ENCODE peak calls at places on chromosomes 12 and 14, in eight cellular contexts. One of them, this sample, is unnamed.

GRCh38 chr14:60111732-60112131 is 20.0 kb downstream of the PCNX4 start:
- DNase-seq in K562: no peak
- DNase-seq in IMR-90: no peak
- DNase-seq in body of pancreas: no peak
- DNase-seq in suprapubic skin: no peak
- DNase-seq in HCT116: no peak
- DNase-seq in A549: no peak
- DNase-seq in spleen: no peak
- DNase-seq in this sample: no peak

GRCh38 chr12:74393265-74393664 is 144.4 kb upstream of the ATXN7L3B start:
- DNase-seq in A549: no peak
- DNase-seq in suprapubic skin: no peak
- DNase-seq in spleen: no peak
- DNase-seq in IMR-90: no peak
- DNase-seq in K562: no peak
- DNase-seq in HCT116: peak
- DNase-seq in body of pancreas: no peak
- DNase-seq in this sample: no peak

GRCh38 chr12:29616664-29617409 is 119.4 kb upstream of the OVCH1 start:
- DNase-seq in suprapubic skin: no peak
- DNase-seq in spleen: no peak
- DNase-seq in IMR-90: peak
- DNase-seq in K562: no peak
- DNase-seq in A549: no peak
- DNase-seq in body of pancreas: no peak
- DNase-seq in HCT116: peak
- DNase-seq in this sample: no peak

GRCh38 chr14:24880689-24881088 is 169.3 kb downstream of the STXBP6 start:
- DNase-seq in suprapubic skin: no peak
- DNase-seq in HCT116: no peak
- DNase-seq in IMR-90: peak
- DNase-seq in spleen: no peak
- DNase-seq in K562: no peak
- DNase-seq in A549: no peak
- DNase-seq in body of pancreas: no peak
- DNase-seq in this sample: no peak

GRCh38 chr14:81452766-81453165 is 52.6 kb upstream of the STON2 start:
- DNase-seq in body of pancreas: no peak
- DNase-seq in A549: no peak
- DNase-seq in IMR-90: no peak
- DNase-seq in spleen: no peak
- DNase-seq in K562: no peak
- DNase-seq in suprapubic skin: no peak
- DNase-seq in HCT116: no peak
- DNase-seq in this sample: no peak

GRCh38 chr12:92185052-92185451 is 39.4 kb upstream of the BTG1 start:
- DNase-seq in A549: no peak
- DNase-seq in K562: no peak
- DNase-seq in HCT116: no peak
- DNase-seq in suprapubic skin: no peak
- DNase-seq in IMR-90: no peak
- DNase-seq in body of pancreas: no peak
- DNase-seq in spleen: no peak
- DNase-seq in this sample: no peak

GRCh38 chr12:120588948-120589930 is 8.0 kb upstream of the POP5 start:
- DNase-seq in K562: no peak
- DNase-seq in HCT116: no peak
- DNase-seq in IMR-90: no peak
- DNase-seq in spleen: no peak
- DNase-seq in suprapubic skin: no peak
- DNase-seq in A549: no peak
- DNase-seq in body of pancreas: peak
- DNase-seq in this sample: no peak

GRCh38 chr14:69008411-69008810 is 29.3 kb upstream of the ACTN1 start:
- DNase-seq in IMR-90: peak
- DNase-seq in suprapubic skin: no peak
- DNase-seq in spleen: no peak
- DNase-seq in HCT116: no peak
- DNase-seq in K562: no peak
- DNase-seq in A549: no peak
- DNase-seq in body of pancreas: no peak
- DNase-seq in this sample: no peak

GRCh38 chr12:85779768-85780167 is 56.4 kb downstream of the RASSF9 start:
- DNase-seq in spleen: no peak
- DNase-seq in body of pancreas: no peak
- DNase-seq in K562: no peak
- DNase-seq in A549: no peak
- DNase-seq in IMR-90: no peak
- DNase-seq in suprapubic skin: no peak
- DNase-seq in HCT116: no peak
- DNase-seq in this sample: no peak

GRCh38 chr14:58239259-58240210 is 5.1 kb upstream of the PSMA3 start:
- DNase-seq in HCT116: peak
- DNase-seq in suprapubic skin: peak
- DNase-seq in IMR-90: peak
- DNase-seq in A549: peak
- DNase-seq in K562: no peak
- DNase-seq in body of pancreas: peak
- DNase-seq in spleen: peak
- DNase-seq in this sample: peak

GRCh38 chr12:69988601-69989194 is 163.7 kb downstream of the MYRFL start:
- DNase-seq in HCT116: no peak
- DNase-seq in IMR-90: peak
- DNase-seq in body of pancreas: no peak
- DNase-seq in suprapubic skin: no peak
- DNase-seq in K562: no peak
- DNase-seq in A549: no peak
- DNase-seq in spleen: no peak
- DNase-seq in this sample: no peak

GRCh38 chr12:69986109-69986508 is 161.1 kb downstream of the MYRFL start:
- DNase-seq in A549: no peak
- DNase-seq in body of pancreas: no peak
- DNase-seq in HCT116: no peak
- DNase-seq in spleen: no peak
- DNase-seq in suprapubic skin: no peak
- DNase-seq in IMR-90: no peak
- DNase-seq in K562: no peak
- DNase-seq in this sample: no peak

GRCh38 chr12:69987453-69988102 is 162.6 kb downstream of the MYRFL start:
- DNase-seq in K562: no peak
- DNase-seq in spleen: no peak
- DNase-seq in A549: peak
- DNase-seq in HCT116: peak
- DNase-seq in suprapubic skin: no peak
- DNase-seq in body of pancreas: peak
- DNase-seq in IMR-90: peak
- DNase-seq in this sample: peak

GRCh38 chr12:69984216-69984615 is 159.2 kb downstream of the MYRFL start:
- DNase-seq in HCT116: no peak
- DNase-seq in IMR-90: no peak
- DNase-seq in A549: no peak
- DNase-seq in spleen: no peak
- DNase-seq in suprapubic skin: no peak
- DNase-seq in K562: no peak
- DNase-seq in body of pancreas: no peak
- DNase-seq in this sample: no peak

GRCh38 chr12:69985656-69986055 is 160.6 kb downstream of the MYRFL start:
- DNase-seq in HCT116: peak
- DNase-seq in K562: peak
- DNase-seq in spleen: no peak
- DNase-seq in body of pancreas: no peak
- DNase-seq in suprapubic skin: no peak
- DNase-seq in IMR-90: no peak
- DNase-seq in A549: peak
- DNase-seq in this sample: no peak
- TF ChIP-seq CTCF in HCT116: peak
- TF ChIP-seq CTCF in K562: peak
- TF ChIP-seq CTCF in spleen: no peak
- TF ChIP-seq CTCF in body of pancreas: no peak
- TF ChIP-seq CTCF in suprapubic skin: peak
- TF ChIP-seq CTCF in IMR-90: no peak
- TF ChIP-seq CTCF in A549: no peak
- TF ChIP-seq CTCF in this sample: no peak

DNA sequence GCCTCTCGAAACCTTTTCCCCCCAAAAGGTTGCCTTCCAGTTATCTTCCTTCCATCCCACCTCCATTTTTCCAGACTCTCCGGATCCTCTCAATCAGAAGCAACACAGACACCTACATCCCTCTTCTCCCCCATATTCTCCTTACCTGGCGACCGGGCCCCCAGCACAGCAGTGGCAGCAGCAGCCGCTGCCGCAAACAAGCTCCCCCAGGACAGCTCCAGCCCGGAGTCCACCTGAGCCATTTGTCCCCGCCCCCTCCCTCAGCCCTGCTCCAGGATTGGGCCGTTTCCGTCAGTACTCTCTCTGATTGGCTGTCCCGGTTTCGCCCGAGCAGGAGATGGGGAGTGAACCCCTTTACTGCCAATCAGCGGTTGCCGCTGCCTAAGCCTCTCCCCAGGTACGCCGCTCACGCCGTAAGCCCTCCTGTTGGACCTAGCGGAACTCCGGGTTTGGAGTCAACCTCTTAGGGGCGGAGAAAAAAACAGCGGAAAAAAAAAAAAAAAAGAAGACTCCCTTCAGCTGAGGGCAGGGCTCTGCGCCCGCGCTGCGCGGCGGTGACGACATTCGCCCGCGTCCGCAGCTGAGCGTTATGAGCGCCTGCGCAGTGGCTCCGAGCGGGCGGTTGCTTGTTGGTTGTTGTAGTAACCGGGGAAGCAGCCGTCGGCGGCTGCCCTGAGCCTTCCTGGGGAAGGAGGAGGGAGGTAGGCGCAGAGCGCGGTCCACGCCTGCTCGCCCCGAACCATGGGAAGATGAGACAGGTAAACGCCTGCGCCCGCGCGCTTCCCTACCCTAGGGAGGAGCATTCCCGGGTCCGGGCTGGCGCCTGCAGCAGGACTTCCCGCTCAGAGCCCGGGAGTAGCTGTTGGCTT is at the start of the genes ERG28 and TTLL5:
- DNase-seq in K562: peak
- DNase-seq in A549: peak
- DNase-seq in HCT116: peak
- DNase-seq in IMR-90: peak
- DNase-seq in spleen: peak
- DNase-seq in body of pancreas: peak
- DNase-seq in suprapubic skin: peak
- DNase-seq in this sample: peak
- TF ChIP-seq POLR2A in K562: peak
- TF ChIP-seq POLR2A in A549: peak
- TF ChIP-seq POLR2A in HCT116: peak
- TF ChIP-seq POLR2A in IMR-90: peak
- TF ChIP-seq POLR2A in spleen: peak
- TF ChIP-seq POLR2A in body of pancreas: peak
- TF ChIP-seq POLR2A in suprapubic skin: no peak
- TF ChIP-seq POLR2A in this sample: no peak

GRCh38 chr12:26058308-26058707 is 66.5 kb downstream of the BHLHE41 start:
- DNase-seq in suprapubic skin: no peak
- DNase-seq in K562: peak
- DNase-seq in A549: no peak
- DNase-seq in HCT116: peak
- DNase-seq in IMR-90: no peak
- DNase-seq in body of pancreas: no peak
- DNase-seq in spleen: no peak
- DNase-seq in this sample: no peak
- TF ChIP-seq CTCF in suprapubic skin: no peak
- TF ChIP-seq CTCF in K562: peak
- TF ChIP-seq CTCF in A549: no peak
- TF ChIP-seq CTCF in HCT116: peak
- TF ChIP-seq CTCF in IMR-90: no peak
- TF ChIP-seq CTCF in body of pancreas: no peak
- TF ChIP-seq CTCF in spleen: no peak
- TF ChIP-seq CTCF in this sample: no peak

GRCh38 chr14:91872011-91872476 is 4.7 kb upstream of the TC2N start:
- DNase-seq in IMR-90: no peak
- DNase-seq in spleen: no peak
- DNase-seq in suprapubic skin: no peak
- DNase-seq in A549: no peak
- DNase-seq in K562: no peak
- DNase-seq in HCT116: no peak
- DNase-seq in body of pancreas: peak
- DNase-seq in this sample: no peak

GRCh38 chr14:91867316-91867988 is at the start of gene TC2N:
- DNase-seq in HCT116: no peak
- DNase-seq in suprapubic skin: no peak
- DNase-seq in K562: no peak
- DNase-seq in body of pancreas: no peak
- DNase-seq in spleen: no peak
- DNase-seq in IMR-90: no peak
- DNase-seq in A549: no peak
- DNase-seq in this sample: no peak

GRCh38 chr14:91870890-91871289 is 3.6 kb upstream of the TC2N start:
- DNase-seq in A549: no peak
- DNase-seq in IMR-90: no peak
- DNase-seq in K562: no peak
- DNase-seq in spleen: no peak
- DNase-seq in body of pancreas: no peak
- DNase-seq in HCT116: no peak
- DNase-seq in suprapubic skin: no peak
- DNase-seq in this sample: no peak

GRCh38 chr14:91869556-91869955 is 2.2 kb upstream of the TC2N start:
- DNase-seq in spleen: no peak
- DNase-seq in K562: no peak
- DNase-seq in suprapubic skin: no peak
- DNase-seq in body of pancreas: peak
- DNase-seq in HCT116: no peak
- DNase-seq in IMR-90: peak
- DNase-seq in A549: no peak
- DNase-seq in this sample: no peak

DNA sequence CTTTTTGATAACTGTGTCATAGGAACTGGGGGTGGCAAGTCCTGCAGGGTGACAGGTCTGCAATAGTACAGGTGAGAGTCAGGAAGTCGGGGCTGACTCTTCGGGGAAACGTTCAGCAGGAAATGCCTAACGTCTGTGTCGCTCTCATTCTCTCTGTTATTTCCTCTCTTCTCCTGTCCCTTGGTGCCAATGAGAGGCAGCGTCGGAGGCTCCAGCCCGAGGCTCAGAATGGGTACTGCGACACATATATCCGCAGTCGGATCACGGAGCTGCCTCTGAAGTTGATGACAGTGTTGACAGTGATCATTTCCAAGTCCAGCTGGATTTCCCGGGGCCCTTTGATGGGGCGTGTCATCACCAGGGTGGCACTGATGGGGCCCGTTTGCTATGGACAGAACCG is 2.7 kb upstream of the TC2N start:
- DNase-seq in K562: no peak
- DNase-seq in A549: no peak
- DNase-seq in HCT116: no peak
- DNase-seq in spleen: no peak
- DNase-seq in IMR-90: no peak
- DNase-seq in suprapubic skin: no peak
- DNase-seq in body of pancreas: peak
- DNase-seq in this sample: no peak
- TF ChIP-seq POLR2A in K562: no peak
- TF ChIP-seq POLR2A in A549: no peak
- TF ChIP-seq POLR2A in HCT116: no peak
- TF ChIP-seq POLR2A in spleen: no peak
- TF ChIP-seq POLR2A in IMR-90: no peak
- TF ChIP-seq POLR2A in suprapubic skin: no peak
- TF ChIP-seq POLR2A in body of pancreas: peak
- TF ChIP-seq POLR2A in this sample: no peak